ENCODE peak calls at places on chromosomes 6 and 20, in four cellular contexts. W is stimulated activated naive CD8-positive, alpha-beta T cell treated with anti-CD3 and anti-CD28 coated beads, Interleukin-15, amount 100 ng/mL, for 72 hours; L is posterior cingulate gyrus; C is hypothalamus. B is an unnamed sample.

GRCh38 chr20:13333793-13334192 is 112.7 kb downstream of the ISM1 start:
- DNase-seq in W (no peak), L (no peak), C (no peak), B (no peak)

GRCh38 chr6:169794317-169795055 is 43.1 kb downstream of the ERMARD start:
- DNase-seq in W (peak), L (no peak), C (no peak), B (no peak)

GRCh38 chr6:2971420-2972218 is at the start of gene SERPINB6:
- DNase-seq in W (peak), L (peak), C (peak), B (no peak)

GRCh38 chr20:50726955-50727791 is 4.2 kb upstream of the PARD6B start:
- DNase-seq in W (no peak), L (no peak), C (no peak), B (no peak)

GRCh38 chr6:144731229-144731628 is 446.1 kb downstream of the UTRN start:
- DNase-seq in W (no peak), L (no peak), C (no peak), B (no peak)

GRCh38 chr6:27505209-27506027 is 32.5 kb upstream of the ZNF184 start:
- DNase-seq in W (peak), L (no peak), C (no peak), B (no peak)

GRCh38 chr6:15515226-15515625 is 147.6 kb downstream of the DTNBP1 start:
- DNase-seq in W (no peak), L (no peak), C (no peak), B (no peak)

GRCh38 chr20:16619953-16620352 is 46.7 kb upstream of the KIF16B start:
- DNase-seq in W (no peak), L (no peak), C (no peak), B (no peak)

GRCh38 chr6:34543421-34543820 is 12.7 kb downstream of the SPDEF start:
- DNase-seq in W (no peak), L (no peak), C (no peak), B (no peak)